ENCODE peak calls at places on chromosomes 11 and 22, in ten cellular contexts. N is activated naive CD4-positive, alpha-beta T cell; J is GM12865; Y is NCI-H748 treated with DMSO at 0.1 percent for 48 hours; O is stimulated activated CD4-positive, alpha-beta T cell treated with anti-CD3 and anti-CD28 coated beads, Interleukin-15, amount 100 ng/mL, for 24 hours; P is right cardiac atrium; E is iris pigment epithelial cell; W is transverse colon; D is T1000; A is type B pancreatic cell. U is an unnamed sample.
A peak's percentile ranks its signal among the peaks of the same experiment; 100 is the strongest.

GRCh38 chr11:19200410-19201201 is 1.2 kb downstream of the CSRP3 start:
- DNase-seq in N (no peak), J (no peak), Y (no peak), O (no peak), P (peak; percentile 59), E (peak; percentile 76), W (peak; percentile 60), D (no peak), A (no peak), U (peak; percentile 50)

GRCh38 chr11:45761659-45762058 is 43.3 kb upstream of the SLC35C1 start:
- DNase-seq in N (no peak), J (peak; percentile 9), Y (no peak), O (no peak), P (no peak), E (no peak), W (no peak), D (no peak), A (no peak), U (no peak)

GRCh38 chr11:84019576-84020194 is 733.5 kb upstream of the CCDC90B start:
- DNase-seq in N (no peak), J (no peak), Y (no peak), O (no peak), P (no peak), E (peak; percentile 79), W (no peak), D (no peak), A (no peak), U (no peak)

GRCh38 chr11:119810478-119811232 is 81.7 kb upstream of the NECTIN1 start:
- DNase-seq in N (no peak), J (no peak), Y (no peak), O (no peak), P (no peak), E (peak; percentile 14), W (no peak), D (no peak), A (no peak), U (no peak)

GRCh38 chr22:20750461-20751184 is 23.3 kb upstream of the SERPIND1 start:
- DNase-seq in N (no peak), J (peak; percentile 86), Y (no peak), O (peak; percentile 58), P (peak; percentile 79), E (peak; percentile 91), W (peak; percentile 38), D (peak; percentile 69), A (no peak), U (peak; percentile 63)

GRCh38 chr11:115739121-115739520 is 234.9 kb upstream of the CADM1 start:
- DNase-seq in N (no peak), J (no peak), Y (no peak), O (no peak), P (no peak), E (no peak), W (no peak), D (no peak), A (no peak), U (no peak)

GRCh38 chr22:20583471-20583922 is 76.1 kb downstream of the MED15 start:
- DNase-seq in N (no peak), J (no peak), Y (no peak), O (no peak), P (peak; percentile 73), E (no peak), W (no peak), D (no peak), A (no peak), U (peak; percentile 77)

GRCh38 chr11:24253237-24253760 is 243.6 kb upstream of the LUZP2 start:
- DNase-seq in N (no peak), J (no peak), Y (no peak), O (no peak), P (no peak), E (peak; percentile 25), W (no peak), D (no peak), A (no peak), U (no peak)

GRCh38 chr11:850777-851762 is 8.4 kb downstream of the TSPAN4 start:
- DNase-seq in N (no peak), J (no peak), Y (no peak), O (no peak), P (no peak), E (no peak), W (no peak), D (no peak), A (no peak), U (no peak)

GRCh38 chr11:111541209-111542061 is 915 bp downstream of the LAYN start:
- DNase-seq in N (no peak), J (no peak), Y (no peak), O (peak; percentile 17), P (peak; percentile 88), E (peak; percentile 91), W (peak; percentile 21), D (no peak), A (no peak), U (peak; percentile 75)

GRCh38 chr22:31241200-31241599 is 29.1 kb downstream of the LIMK2 start:
- DNase-seq in N (no peak), J (no peak), Y (no peak), O (no peak), P (no peak), E (peak; percentile 55), W (no peak), D (no peak), A (no peak), U (no peak)

GRCh38 chr11:23206736-23207336 is 346.6 kb upstream of the CCDC179 start:
- DNase-seq in N (no peak), J (no peak), Y (no peak), O (no peak), P (no peak), E (peak; percentile 55), W (no peak), D (no peak), A (no peak), U (no peak)

GRCh38 chr11:94926698-94927237 is 46.6 kb downstream of the CWC15 start:
- DNase-seq in N (no peak), J (no peak), Y (no peak), O (no peak), P (peak; percentile 96), E (peak; percentile 95), W (peak; percentile 43), D (peak; percentile 26), A (no peak), U (peak; percentile 86)

GRCh38 chr11:16967347-16967662 is 46.9 kb downstream of the PLEKHA7 start:
- DNase-seq in N (no peak), J (no peak), Y (no peak), O (no peak), P (no peak), E (no peak), W (no peak), D (no peak), A (no peak), U (no peak)

GRCh38 chr11:126181939-126182730 is 29.3 kb downstream of the RPUSD4 start:
- DNase-seq in N (no peak), J (no peak), Y (no peak), O (no peak), P (no peak), E (no peak), W (no peak), D (no peak), A (no peak), U (no peak)

GRCh38 chr11:128361451-128362020 is 225.8 kb downstream of the ETS1 start:
- DNase-seq in N (no peak), J (no peak), Y (no peak), O (no peak), P (no peak), E (peak; percentile 77), W (no peak), D (peak; percentile 2), A (no peak), U (no peak)

GRCh38 chr11:10604340-10604748 is 35.9 kb upstream of the LYVE1 start:
- DNase-seq in N (no peak), J (no peak), Y (no peak), O (no peak), P (peak; percentile 85), E (peak; percentile 64), W (peak; percentile 40), D (no peak), A (no peak), U (peak; percentile 72)

GRCh38 chr22:24455751-24456426 is 28.5 kb downstream of the ADORA2A start:
- DNase-seq in N (no peak), J (no peak), Y (no peak), O (no peak), P (peak; percentile 92), E (no peak), W (no peak), D (no peak), A (no peak), U (peak; percentile 80)

GRCh38 chr22:44698531-44699421 is 3.2 kb upstream of the PRR5 start:
- DNase-seq in N (no peak), J (no peak), Y (no peak), O (no peak), P (peak; percentile 78), E (peak; percentile 50), W (no peak), D (no peak), A (no peak), U (no peak)

GRCh38 chr22:49400136-49400865 is 427.4 kb downstream of the BRD1 start:
- DNase-seq in N (no peak), J (no peak), Y (no peak), O (no peak), P (no peak), E (no peak), W (no peak), D (no peak), A (peak; percentile 68), U (no peak)

GRCh38 chr11:65053826-65054503 is 4.4 kb downstream of the NAALADL1 start:
- DNase-seq in N (no peak), J (peak; percentile 33), Y (no peak), O (peak; percentile 37), P (no peak), E (no peak), W (no peak), D (no peak), A (no peak), U (no peak)

GRCh38 chr22:49687786-49688515 is 139.7 kb downstream of the BRD1 start:
- DNase-seq in N (no peak), J (no peak), Y (no peak), O (no peak), P (no peak), E (no peak), W (no peak), D (no peak), A (peak; percentile 58), U (no peak)

GRCh38 chr11:101478587-101479375 is 105.0 kb downstream of the TRPC6 start:
- DNase-seq in N (no peak), J (no peak), Y (no peak), O (no peak), P (no peak), E (no peak), W (no peak), D (no peak), A (no peak), U (no peak)

GRCh38 chr11:126352934-126353801 is 2.3 kb upstream of the ST3GAL4 start:
- DNase-seq in N (no peak), J (peak; percentile 71), Y (no peak), O (peak; percentile 40), P (peak; percentile 5), E (peak; percentile 83), W (no peak), D (peak; percentile 8), A (no peak), U (no peak)

GRCh38 chr11:8384199-8384821 is 120.6 kb upstream of the LMO1 start:
- DNase-seq in N (no peak), J (peak; percentile 13), Y (no peak), O (no peak), P (no peak), E (peak; percentile 10), W (peak; percentile 32), D (no peak), A (no peak), U (no peak)

GRCh38 chr22:30210235-30210831 is 36.2 kb downstream of the LIF start:
- DNase-seq in N (no peak), J (no peak), Y (no peak), O (no peak), P (no peak), E (peak; percentile 85), W (no peak), D (peak; percentile 76), A (no peak), U (no peak)

GRCh38 chr11:61198948-61199523 is 4.3 kb upstream of the PGA3 start:
- DNase-seq in N (no peak), J (no peak), Y (no peak), O (no peak), P (no peak), E (no peak), W (no peak), D (no peak), A (no peak), U (no peak)

GRCh38 chr22:31162015-31162765 is 2.2 kb downstream of the RNF185 start:
- DNase-seq in N (no peak), J (no peak), Y (no peak), O (no peak), P (no peak), E (no peak), W (no peak), D (no peak), A (no peak), U (no peak)

U was measured in left ventricle myocardium superior.